ENCODE peak calls at places on chromosomes 5 and 9, in four cellular contexts. R, F, N and B are unnamed samples.

GRCh38 chr5:14917719-14918118 is 46.1 kb upstream of the ANKH start:
- DNase-seq in N (no peak), R (no peak), F (no peak), B (no peak)

GRCh38 chr9:92715488-92716231 is 45.7 kb upstream of the IPPK start:
- DNase-seq in R (no peak), F (no peak), N (no peak), B (peak; percentile 67)

GRCh38 chr5:128327973-128328372 is 210.1 kb downstream of the FBN2 start:
- DNase-seq in R (no peak), N (no peak), F (no peak), B (no peak)

GRCh38 chr5:147369742-147370374 is 135.0 kb downstream of the STK32A start:
- DNase-seq in N (no peak), R (no peak), F (no peak), B (no peak)

GRCh38 chr5:171323806-171324632 is 15.0 kb downstream of the TLX3 start:
- DNase-seq in F (no peak), R (no peak), N (no peak), B (no peak)

GRCh38 chr5:5132185-5132584 is 7.9 kb upstream of the ADAMTS16 start:
- DNase-seq in R (no peak), F (no peak), N (no peak), B (no peak)

GRCh38 chr5:179267671-179268071 is 77.6 kb downstream of the ADAMTS2 start:
- DNase-seq in F (peak; percentile 64), R (peak; percentile 15), N (peak; percentile 3), B (peak; percentile 48)

GRCh38 chr9:2241461-2241874 is 226.3 kb downstream of the SMARCA2 start:
- DNase-seq in R (no peak), F (no peak), N (no peak), B (no peak)

GRCh38 chr5:39158127-39158593 is 61.2 kb downstream of the FYB1 start:
- DNase-seq in N (no peak), F (no peak), R (peak; percentile 40), B (no peak)

DNA sequence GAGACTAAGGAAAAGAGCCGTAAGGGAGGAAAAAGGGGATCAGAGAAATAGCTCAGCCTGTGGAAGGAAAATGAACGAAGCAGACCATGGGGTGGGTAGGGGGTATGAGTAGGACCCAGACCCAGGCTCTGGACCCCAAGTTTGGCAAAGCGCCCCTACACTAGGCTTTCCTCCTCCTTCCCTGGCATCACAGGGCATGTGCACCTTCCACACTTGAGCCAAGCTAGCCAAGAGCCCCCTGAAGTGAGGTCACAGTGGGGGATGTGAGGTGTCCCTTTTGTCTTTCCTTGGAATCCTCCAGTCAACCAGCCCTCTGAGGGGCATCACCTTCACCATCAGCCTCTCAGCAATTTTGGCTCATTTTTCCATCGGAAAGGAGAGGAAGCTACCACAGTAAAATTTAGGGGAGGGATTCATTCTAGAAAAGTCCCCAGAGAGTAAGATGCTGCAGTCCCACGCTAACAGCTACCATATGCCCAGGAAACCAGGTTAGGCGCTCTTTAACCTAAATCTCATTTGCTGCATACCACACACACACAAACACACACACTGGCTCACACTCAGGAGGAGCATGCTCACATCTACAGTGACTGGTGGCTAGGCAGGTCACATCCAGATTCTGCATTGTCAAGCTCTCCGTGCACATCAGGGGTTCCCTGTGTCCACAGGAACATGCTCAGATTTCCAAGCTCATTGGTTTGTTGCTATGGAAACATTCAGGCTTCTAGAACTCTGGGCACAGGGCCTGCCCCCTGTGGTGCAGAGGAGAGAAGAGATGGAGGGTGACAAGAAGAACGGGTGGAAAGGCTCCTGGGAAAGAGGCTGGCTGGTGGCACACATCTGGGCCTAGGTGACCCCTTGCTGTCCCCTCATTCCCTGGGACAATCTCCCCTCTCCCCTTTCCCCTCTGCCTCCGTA is 9.9 kb downstream of the REEP2 start:
- DNase-seq in N (no peak), R (no peak), F (no peak), B (no peak)
- TF ChIP-seq POLR2AphosphoS5 in N (no peak), R (no peak), F (no peak), B (no peak)

DNA sequence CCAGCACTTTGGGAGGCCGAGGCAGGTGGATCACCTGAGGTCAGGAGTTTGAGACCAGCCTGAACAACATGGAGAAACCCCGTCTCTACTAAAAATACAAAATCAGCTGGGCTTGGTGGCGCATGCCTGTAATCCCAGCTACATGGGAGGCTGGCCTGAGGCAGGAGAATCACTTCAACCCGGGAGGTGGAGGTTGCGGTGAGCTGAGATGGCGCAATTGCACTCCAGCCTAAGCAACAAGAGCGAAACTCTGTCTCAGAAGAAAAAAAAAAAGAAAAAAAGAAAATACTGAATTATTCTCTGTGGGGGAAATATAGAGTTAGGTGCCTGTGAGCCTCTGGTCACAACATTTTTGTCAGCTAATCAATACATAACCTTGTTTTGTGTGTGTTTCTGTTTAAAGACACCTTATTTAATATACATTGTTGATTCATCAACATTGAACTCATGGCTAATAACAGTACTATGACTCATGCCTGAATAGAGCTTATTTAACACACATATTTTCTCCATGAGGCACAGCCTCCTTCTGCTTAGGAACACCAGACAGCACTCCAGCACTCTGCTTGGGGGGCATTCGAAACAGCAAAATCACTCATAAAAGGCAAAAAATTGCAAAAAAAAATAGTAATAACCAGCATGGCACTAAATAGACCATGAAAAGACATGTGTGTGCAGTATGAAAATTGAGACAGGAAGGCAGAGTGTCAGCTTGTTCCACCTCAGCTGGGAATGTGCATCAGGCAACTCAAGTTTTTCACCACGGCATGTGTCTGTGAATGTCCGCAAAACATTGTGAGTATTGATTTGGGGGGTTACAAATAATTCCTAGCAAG is at the start of gene IL31RA:
- DNase-seq in F (no peak), N (no peak), R (no peak), B (no peak)
- TF ChIP-seq POLR2AphosphoS5 in F (no peak), N (no peak), R (no peak), B (no peak)

GRCh38 chr9:133786936-133787748 is 49.0 kb upstream of the SARDH start:
- DNase-seq in F (no peak), N (no peak), R (no peak), B (no peak)
- TF ChIP-seq POLR2AphosphoS5 in F (no peak), N (no peak), R (no peak), B (no peak)

DNA sequence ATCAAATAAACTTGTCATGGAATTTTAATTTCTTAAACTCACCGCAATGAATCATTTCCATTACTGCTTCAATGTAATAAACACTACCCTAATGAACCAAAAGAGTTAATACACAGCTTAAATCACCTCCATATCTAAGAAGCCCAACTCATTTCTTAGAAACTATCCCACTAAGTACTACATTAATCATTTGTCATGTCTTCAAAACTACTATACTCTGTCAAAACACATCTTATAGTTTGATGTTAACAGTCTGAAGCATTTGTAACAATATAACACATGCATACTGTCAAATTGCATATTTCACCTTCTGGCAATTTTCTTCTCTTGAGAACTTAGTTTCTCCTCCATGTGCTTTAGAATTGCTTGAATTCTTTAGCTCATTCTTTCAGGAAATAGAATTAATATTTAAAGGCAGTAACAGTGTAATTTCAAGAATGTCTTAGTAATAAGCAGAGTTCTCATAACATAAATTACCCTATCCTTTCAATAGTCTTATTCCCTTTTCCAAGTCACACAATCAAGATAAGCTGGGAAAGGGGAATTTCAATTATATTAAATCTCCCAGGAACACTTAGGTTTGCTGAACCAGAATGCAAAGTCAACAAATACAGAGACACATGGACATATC is 199.7 kb downstream of the ATPSCKMT start:
- DNase-seq in R (no peak), F (no peak), N (no peak), B (no peak)
- TF ChIP-seq POLR2AphosphoS5 in R (no peak), F (no peak), N (no peak), B (no peak)

GRCh38 chr5:19928556-19929421 is 59.2 kb downstream of the CDH18 start:
- DNase-seq in F (no peak), N (no peak), R (no peak), B (no peak)
- TF ChIP-seq POLR2AphosphoS5 in F (no peak), N (no peak), R (no peak), B (no peak)

GRCh38 chr9:35341585-35341984 is 148.3 kb upstream of the RUSC2 start:
- DNase-seq in R (peak; percentile 75), N (no peak), F (peak; percentile 66), B (no peak)
- TF ChIP-seq POLR2AphosphoS5 in R (peak; percentile 60), N (no peak), F (no peak), B (no peak)

GRCh38 chr9:16873131-16873787 is 2.8 kb upstream of the BNC2 start:
- DNase-seq in R (no peak), F (no peak), N (no peak), B (no peak)
- TF ChIP-seq POLR2AphosphoS5 in R (no peak), F (no peak), N (no peak), B (no peak)

GRCh38 chr5:400282-401215 is 42.4 kb upstream of the EXOC3 start:
- DNase-seq in R (no peak), N (no peak), F (peak; percentile 61), B (peak; percentile 66)

GRCh38 chr5:403995-404394 is 39.0 kb upstream of the EXOC3 start:
- DNase-seq in R (no peak), N (no peak), F (peak; percentile 28), B (peak; percentile 40)

GRCh38 chr5:401216-402034 is 41.6 kb upstream of the EXOC3 start:
- DNase-seq in R (no peak), N (no peak), F (peak; percentile 64), B (peak; percentile 77)

GRCh38 chr5:404666-405241 is 38.2 kb upstream of the EXOC3 start:
- DNase-seq in R (no peak), N (no peak), F (peak; percentile 29), B (peak; percentile 69)

DNA sequence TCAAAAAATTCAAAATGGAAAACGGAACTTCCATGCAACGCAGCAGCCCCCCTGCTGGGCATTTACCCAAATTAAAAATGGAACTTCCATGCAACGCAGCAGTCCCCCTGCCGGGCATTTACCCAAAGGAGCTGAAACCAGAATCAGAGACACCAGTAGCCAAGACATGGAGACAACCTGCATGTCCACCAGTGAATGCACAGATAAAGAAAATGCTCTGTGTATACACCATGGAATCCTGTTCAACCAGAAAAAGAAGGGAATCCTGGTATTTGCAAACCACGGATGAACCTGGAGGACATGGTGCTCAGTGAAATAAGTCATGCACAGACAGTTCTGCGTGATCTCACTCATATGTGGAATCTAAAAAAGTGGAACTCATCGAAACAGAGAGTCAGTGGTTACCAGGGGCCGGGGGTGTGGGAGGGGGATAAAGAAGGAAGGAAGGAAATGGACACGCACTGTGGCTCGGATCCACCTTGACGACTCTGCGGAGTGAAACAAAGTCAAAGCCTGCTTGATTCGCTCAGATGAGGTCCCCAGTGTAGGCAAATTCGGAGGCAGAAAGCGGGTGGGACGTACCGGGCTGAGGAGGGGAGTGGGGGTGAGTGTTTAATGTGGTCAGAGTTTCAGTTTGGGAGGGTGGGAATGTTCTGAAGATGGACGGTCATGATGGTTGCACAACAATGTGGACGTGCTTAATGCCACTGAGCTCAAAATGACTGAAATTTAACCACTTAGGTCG is 40.2 kb upstream of the EXOC3 start:
- DNase-seq in F (peak; percentile 53), R (no peak), N (no peak), B (peak; percentile 56)
- TF ChIP-seq POLR2AphosphoS5 in F (no peak), R (no peak), N (no peak), B (no peak)

GRCh38 chr9:27117489-27118135 is 8.6 kb downstream of the TEK start:
- DNase-seq in R (peak; percentile 71), F (peak; percentile 70), N (peak; percentile 70), B (peak; percentile 78)
- TF ChIP-seq POLR2AphosphoS5 in R (peak; percentile 87), F (no peak), N (no peak), B (no peak)

GRCh38 chr5:143376911-143377838 is 26.3 kb downstream of the NR3C1 start:
- DNase-seq in F (no peak), N (no peak), R (no peak), B (no peak)
- TF ChIP-seq POLR2AphosphoS5 in F (no peak), N (no peak), R (no peak), B (no peak)